ENCODE peak calls at places on chromosomes 3 and 15, in four cellular contexts. One of them, this sample, is unnamed.

GRCh38 chr15:76127169-76127568 is 67.4 kb downstream of the TMEM266 start:
- DNase-seq in HFFc6: no peak
- DNase-seq in lung: no peak
- DNase-seq in OCI-LY7: no peak
- DNase-seq in this sample: no peak

GRCh38 chr3:130386604-130387263 is 41.3 kb downstream of the COL6A5 start:
- DNase-seq in HFFc6: no peak
- DNase-seq in lung: no peak
- DNase-seq in OCI-LY7: no peak
- DNase-seq in this sample: no peak

GRCh38 chr15:73867426-73867825 is 5.9 kb upstream of the TBC1D21 start:
- DNase-seq in HFFc6: no peak
- DNase-seq in lung: no peak
- DNase-seq in OCI-LY7: no peak
- DNase-seq in this sample: no peak

GRCh38 chr3:141793476-141794260 is 30.5 kb downstream of the GRK7 start:
- DNase-seq in HFFc6: no peak
- DNase-seq in lung: no peak
- DNase-seq in OCI-LY7: no peak
- DNase-seq in this sample: no peak

GRCh38 chr3:184693011-184693975 is 18.6 kb downstream of the MAGEF1 start:
- DNase-seq in HFFc6: no peak
- DNase-seq in lung: no peak
- DNase-seq in OCI-LY7: no peak
- DNase-seq in this sample: no peak

GRCh38 chr3:59245879-59246501 is 196.2 kb upstream of the CFAP20DC start:
- DNase-seq in HFFc6: no peak
- DNase-seq in lung: no peak
- DNase-seq in OCI-LY7: no peak
- DNase-seq in this sample: no peak

GRCh38 chr15:71191296-71191695 is 76.0 kb downstream of the THSD4 start:
- DNase-seq in HFFc6: no peak
- DNase-seq in lung: peak
- DNase-seq in OCI-LY7: no peak
- DNase-seq in this sample: no peak

GRCh38 chr3:73504852-73505251 is 119.9 kb downstream of the PDZRN3 start:
- DNase-seq in HFFc6: no peak
- DNase-seq in lung: no peak
- DNase-seq in OCI-LY7: no peak
- DNase-seq in this sample: no peak

GRCh38 chr3:136197159-136197715 is 1.1 kb upstream of the MSL2 start:
- DNase-seq in HFFc6: no peak
- DNase-seq in lung: no peak
- DNase-seq in OCI-LY7: peak
- DNase-seq in this sample: no peak

GRCh38 chr3:139657936-139658335 is 19.8 kb downstream of the NMNAT3 start:
- DNase-seq in HFFc6: no peak
- DNase-seq in lung: no peak
- DNase-seq in OCI-LY7: no peak
- DNase-seq in this sample: no peak

GRCh38 chr3:184129012-184129411 is 6.1 kb upstream of the EIF2B5 start:
- DNase-seq in HFFc6: peak
- DNase-seq in lung: peak
- DNase-seq in OCI-LY7: peak
- DNase-seq in this sample: peak

GRCh38 chr15:63593705-63594671 is 3.2 kb upstream of the FBXL22 start:
- DNase-seq in HFFc6: no peak
- DNase-seq in lung: no peak
- DNase-seq in OCI-LY7: no peak
- DNase-seq in this sample: no peak

GRCh38 chr15:55552926-55553325 is 35.2 kb downstream of the PYGO1 start:
- DNase-seq in HFFc6: no peak
- DNase-seq in lung: no peak
- DNase-seq in OCI-LY7: no peak
- DNase-seq in this sample: no peak

GRCh38 chr3:106609666-106610301 is 741.0 kb upstream of the CBLB start:
- DNase-seq in HFFc6: peak
- DNase-seq in lung: peak
- DNase-seq in OCI-LY7: peak
- DNase-seq in this sample: peak

GRCh38 chr3:107665351-107665750 is 142.6 kb downstream of the BBX start:
- DNase-seq in HFFc6: no peak
- DNase-seq in lung: no peak
- DNase-seq in OCI-LY7: no peak
- DNase-seq in this sample: no peak

GRCh38 chr3:30400924-30401323 is 205.5 kb upstream of the TGFBR2 start:
- DNase-seq in HFFc6: no peak
- DNase-seq in lung: no peak
- DNase-seq in OCI-LY7: no peak
- DNase-seq in this sample: no peak

GRCh38 chr3:168134931-168135330 is 39.2 kb upstream of the GOLIM4 start:
- DNase-seq in HFFc6: no peak
- DNase-seq in lung: no peak
- DNase-seq in OCI-LY7: no peak
- DNase-seq in this sample: no peak

GRCh38 chr3:195753609-195754008 is 32.8 kb downstream of the MUC20 start:
- DNase-seq in HFFc6: no peak
- DNase-seq in lung: no peak
- DNase-seq in OCI-LY7: no peak
- DNase-seq in this sample: no peak

GRCh38 chr15:73856458-73857192 is 16.7 kb upstream of the TBC1D21 start:
- DNase-seq in HFFc6: no peak
- DNase-seq in lung: no peak
- DNase-seq in OCI-LY7: no peak
- DNase-seq in this sample: no peak

GRCh38 chr3:178971614-178972013 is 100.0 kb downstream of the ZMAT3 start:
- DNase-seq in HFFc6: peak
- DNase-seq in lung: no peak
- DNase-seq in OCI-LY7: no peak
- DNase-seq in this sample: no peak

GRCh38 chr3:178964551-178964950 is 107.1 kb downstream of the ZMAT3 start:
- DNase-seq in HFFc6: no peak
- DNase-seq in lung: no peak
- DNase-seq in OCI-LY7: no peak
- DNase-seq in this sample: no peak

GRCh38 chr3:178967184-178967532 is 104.5 kb downstream of the ZMAT3 start:
- DNase-seq in HFFc6: no peak
- DNase-seq in lung: no peak
- DNase-seq in OCI-LY7: peak
- DNase-seq in this sample: no peak

GRCh38 chr3:178968996-178969700 is 102.5 kb downstream of the ZMAT3 start:
- DNase-seq in HFFc6: no peak
- DNase-seq in lung: no peak
- DNase-seq in OCI-LY7: peak
- DNase-seq in this sample: peak

DNA sequence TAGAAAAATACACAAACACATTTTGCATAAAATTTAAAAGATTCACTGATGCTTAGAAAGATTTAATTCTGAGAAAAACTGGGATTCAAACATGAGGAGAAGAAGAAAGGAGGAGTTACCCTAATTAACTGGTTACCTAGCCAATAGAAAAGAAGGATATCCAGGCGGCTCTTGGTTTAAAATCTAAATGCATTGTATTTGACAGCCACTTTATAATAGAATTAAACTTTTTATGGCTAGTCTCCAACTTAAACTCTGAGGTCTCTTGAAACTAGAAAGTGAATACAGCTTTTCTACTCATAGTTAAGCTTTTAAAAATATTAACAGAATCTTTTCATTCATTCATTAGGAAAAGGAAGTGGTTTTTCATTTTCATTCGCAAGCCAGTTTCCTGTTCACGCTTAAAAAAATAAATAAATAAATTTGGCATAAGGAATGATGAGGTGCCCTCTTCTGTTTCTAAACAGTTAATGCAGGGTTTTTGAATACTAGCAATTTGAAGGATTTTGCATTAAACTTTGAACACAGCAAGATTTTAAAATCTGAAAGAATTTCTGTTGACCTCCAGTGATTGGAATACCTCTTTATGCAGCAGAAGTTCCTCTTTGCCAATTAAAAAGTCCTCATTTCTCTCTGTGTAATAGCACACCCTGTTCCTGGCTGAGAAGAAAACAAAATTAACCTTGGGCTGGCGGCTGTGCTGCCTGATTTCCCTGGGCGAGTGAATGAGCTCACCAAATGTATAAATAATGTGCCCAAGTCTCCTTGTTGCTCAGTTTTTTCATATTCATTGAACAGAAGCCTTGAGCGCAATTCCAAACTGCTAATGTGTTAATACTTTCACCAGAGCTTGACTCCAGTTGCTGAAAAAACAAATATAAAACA is 105.1 kb downstream of the ZMAT3 start:
- DNase-seq in HFFc6: peak
- DNase-seq in lung: no peak
- DNase-seq in OCI-LY7: peak
- DNase-seq in this sample: no peak
- TF ChIP-seq CTCF in HFFc6: peak
- TF ChIP-seq CTCF in lung: peak
- TF ChIP-seq CTCF in OCI-LY7: peak
- TF ChIP-seq CTCF in this sample: peak

DNA sequence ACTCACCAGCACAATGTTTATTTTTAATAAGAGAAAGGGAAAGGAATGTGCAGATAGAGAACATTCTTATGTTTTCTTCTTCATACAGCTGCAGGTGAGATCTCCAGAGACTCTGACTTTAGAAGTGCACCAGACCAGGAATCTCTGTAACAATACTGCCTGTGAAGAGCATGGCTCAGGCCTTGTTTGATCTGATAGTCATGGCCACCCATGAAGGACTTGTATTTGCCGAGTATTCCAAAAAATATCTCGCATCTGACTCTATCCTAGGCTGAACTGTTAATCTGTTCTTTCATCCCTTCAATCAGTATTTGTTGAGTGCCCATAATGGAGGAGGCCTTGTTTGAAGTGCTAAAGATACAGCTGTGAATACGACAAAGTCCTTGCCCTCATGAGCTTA is 30.1 kb upstream of the CLRN1 start:
- DNase-seq in HFFc6: no peak
- DNase-seq in lung: no peak
- DNase-seq in OCI-LY7: no peak
- DNase-seq in this sample: no peak
- TF ChIP-seq CTCF in HFFc6: no peak
- TF ChIP-seq CTCF in lung: no peak
- TF ChIP-seq CTCF in OCI-LY7: no peak
- TF ChIP-seq CTCF in this sample: no peak

DNA sequence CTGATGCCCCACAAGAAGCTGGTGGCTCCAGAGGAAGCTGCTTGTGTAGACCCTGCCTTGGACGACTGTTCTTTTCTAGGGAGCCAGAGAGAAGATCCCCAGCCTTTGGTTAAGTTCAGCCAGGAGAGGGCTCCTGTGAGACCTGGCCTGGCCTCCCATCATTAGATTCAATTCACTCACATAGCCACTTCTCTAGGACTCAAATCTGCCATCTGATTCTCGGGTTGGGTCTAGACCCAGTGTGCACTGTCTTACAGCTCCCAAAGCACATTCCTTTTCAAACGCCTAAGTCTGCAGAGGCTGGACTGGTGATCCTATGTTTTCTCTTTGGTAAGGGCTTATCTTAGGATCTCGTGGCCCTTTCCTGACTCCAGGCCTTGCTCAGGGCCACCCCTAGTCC is 81.7 kb upstream of the NPHP3 start:
- DNase-seq in HFFc6: no peak
- DNase-seq in lung: no peak
- DNase-seq in OCI-LY7: no peak
- DNase-seq in this sample: no peak
- TF ChIP-seq CTCF in HFFc6: no peak
- TF ChIP-seq CTCF in lung: no peak
- TF ChIP-seq CTCF in OCI-LY7: peak
- TF ChIP-seq CTCF in this sample: no peak

DNA sequence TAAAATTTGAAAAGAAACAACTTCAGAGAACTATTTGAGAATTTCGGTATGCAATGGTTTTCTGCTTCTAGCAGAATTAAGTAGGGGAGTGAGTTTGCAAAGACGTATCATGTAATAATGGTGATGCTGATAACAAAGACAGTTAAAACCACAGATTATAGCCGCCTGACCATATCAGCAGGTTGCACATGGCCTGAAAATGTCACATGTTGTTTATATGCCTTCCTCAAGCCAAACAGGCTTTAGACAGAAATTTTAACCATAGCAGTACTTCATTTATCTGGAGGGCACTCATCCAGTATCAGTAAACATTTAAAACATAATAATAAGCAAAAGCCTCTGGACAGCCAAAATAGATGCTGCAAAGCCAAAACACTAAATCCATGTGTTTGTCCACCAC is 131.7 kb downstream of the RYR3 start:
- DNase-seq in HFFc6: no peak
- DNase-seq in lung: no peak
- DNase-seq in OCI-LY7: no peak
- DNase-seq in this sample: no peak
- TF ChIP-seq CTCF in HFFc6: no peak
- TF ChIP-seq CTCF in lung: no peak
- TF ChIP-seq CTCF in OCI-LY7: no peak
- TF ChIP-seq CTCF in this sample: no peak

DNA sequence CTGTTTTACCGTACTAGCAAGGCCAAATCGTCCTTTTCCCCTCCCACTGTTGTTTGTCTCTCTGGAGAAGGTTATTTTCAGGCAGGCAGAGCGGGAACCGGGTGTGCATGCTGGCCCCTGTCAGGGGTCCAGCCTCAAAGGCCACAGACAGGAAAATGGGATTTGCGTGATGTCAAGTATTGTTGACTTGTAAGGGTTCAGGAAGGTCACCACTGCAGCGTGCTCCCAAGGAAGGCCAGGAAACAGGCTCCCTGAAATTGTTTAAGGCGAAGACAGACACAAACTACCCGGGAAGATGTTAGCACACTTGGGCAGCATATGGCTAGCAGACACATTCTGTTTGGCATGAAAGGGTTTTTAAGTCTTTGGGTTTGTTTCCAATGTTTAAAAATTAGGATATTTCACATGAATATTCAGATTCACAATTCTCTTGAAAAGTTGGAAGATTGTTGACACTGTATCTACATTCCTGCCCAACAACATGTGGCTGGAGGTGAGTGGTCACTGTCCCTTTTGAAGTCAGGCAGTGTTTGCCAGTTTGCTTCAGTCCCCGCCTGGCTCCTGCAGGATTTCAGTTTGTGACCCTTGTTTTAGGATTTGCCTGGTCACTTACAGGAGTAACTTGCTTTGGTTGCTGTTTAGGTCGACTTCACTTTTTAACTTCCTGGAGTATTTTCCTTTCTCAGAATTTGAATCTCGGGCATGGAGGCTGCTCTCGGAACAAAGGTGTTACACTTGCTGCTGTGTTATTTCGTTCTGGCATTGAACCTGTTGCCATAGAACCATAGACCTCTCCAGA is 90.4 kb downstream of the BDH1 start:
- DNase-seq in HFFc6: no peak
- DNase-seq in lung: no peak
- DNase-seq in OCI-LY7: no peak
- DNase-seq in this sample: no peak
- TF ChIP-seq CTCF in HFFc6: no peak
- TF ChIP-seq CTCF in lung: no peak
- TF ChIP-seq CTCF in OCI-LY7: no peak
- TF ChIP-seq CTCF in this sample: no peak

GRCh38 chr3:14507757-14508504 is 32.2 kb downstream of the GRIP2 start:
- DNase-seq in HFFc6: no peak
- DNase-seq in lung: no peak
- DNase-seq in OCI-LY7: no peak
- DNase-seq in this sample: no peak
- TF ChIP-seq CTCF in HFFc6: no peak
- TF ChIP-seq CTCF in lung: no peak
- TF ChIP-seq CTCF in OCI-LY7: no peak
- TF ChIP-seq CTCF in this sample: no peak

GRCh38 chr3:147616998-147617619 is 207.9 kb downstream of the ZIC1 start:
- DNase-seq in HFFc6: peak
- DNase-seq in lung: no peak
- DNase-seq in OCI-LY7: peak
- DNase-seq in this sample: no peak
- TF ChIP-seq CTCF in HFFc6: peak
- TF ChIP-seq CTCF in lung: no peak
- TF ChIP-seq CTCF in OCI-LY7: peak
- TF ChIP-seq CTCF in this sample: no peak

This sample was measured in GM13976.